ENCODE peak calls at places on chromosomes 16 and 17, in ten cellular contexts. H, N, U, E, T, S, X, O, D and V are unnamed samples.

GRCh38 chr16:29678691-29679267 is at the start of gene QPRT:
- DNase-seq in H (peak; percentile 90), N (peak; percentile 77), U (peak; percentile 85), E (peak; percentile 75), T (no peak), S (peak; percentile 22), X (peak; percentile 87), O (peak; percentile 71), D (peak; percentile 67), V (peak; percentile 96)

GRCh38 chr17:44637066-44637465 is 19.2 kb upstream of the MEIOC start:
- DNase-seq in H (no peak), N (no peak), U (no peak), E (no peak), T (no peak), S (no peak), X (no peak), O (no peak), D (no peak), V (no peak)

GRCh38 chr16:85385463-85386331 is 227.4 kb upstream of the GSE1 start:
- DNase-seq in H (peak; percentile 19), N (no peak), U (peak; percentile 50), E (peak; percentile 69), T (no peak), S (no peak), X (no peak), O (peak; percentile 59), D (peak; percentile 41), V (no peak)

GRCh38 chr17:9541718-9542117 is 33.9 kb downstream of the STX8 start:
- DNase-seq in H (no peak), N (no peak), U (no peak), E (no peak), T (no peak), S (no peak), X (no peak), O (no peak), D (no peak), V (no peak)

GRCh38 chr17:28718990-28719433 is 773 bp upstream of the RPL23A start:
- DNase-seq in H (no peak), N (no peak), U (no peak), E (no peak), T (no peak), S (no peak), X (no peak), O (no peak), D (no peak), V (no peak)

GRCh38 chr16:48003226-48003907 is 152.4 kb downstream of the ABCC12 start:
- DNase-seq in H (no peak), N (no peak), U (no peak), E (no peak), T (no peak), S (no peak), X (no peak), O (no peak), D (no peak), V (peak; percentile 74)

GRCh38 chr16:14101415-14101814 is 30.3 kb downstream of the MRTFB start:
- DNase-seq in H (no peak), N (no peak), U (no peak), E (no peak), T (no peak), S (no peak), X (peak; percentile 20), O (no peak), D (no peak), V (no peak)

GRCh38 chr17:2783310-2784030 is 12.8 kb upstream of the RAP1GAP2 start:
- DNase-seq in H (no peak), N (no peak), U (no peak), E (no peak), T (no peak), S (no peak), X (no peak), O (no peak), D (no peak), V (no peak)

GRCh38 chr17:7956208-7956965 is 24.4 kb downstream of the CNTROB start:
- DNase-seq in H (no peak), N (no peak), U (peak; percentile 86), E (peak; percentile 89), T (no peak), S (peak; percentile 12), X (peak; percentile 94), O (peak; percentile 74), D (peak; percentile 55), V (peak; percentile 67)

GRCh38 chr17:31490019-31490383 is 98.5 kb downstream of the RAB11FIP4 start:
- DNase-seq in H (no peak), N (no peak), U (no peak), E (no peak), T (no peak), S (no peak), X (no peak), O (no peak), D (no peak), V (no peak)

GRCh38 chr17:30483159-30483558 is 6.0 kb downstream of the GOSR1 start:
- DNase-seq in H (no peak), N (no peak), U (no peak), E (no peak), T (no peak), S (no peak), X (no peak), O (no peak), D (no peak), V (no peak)

DNA sequence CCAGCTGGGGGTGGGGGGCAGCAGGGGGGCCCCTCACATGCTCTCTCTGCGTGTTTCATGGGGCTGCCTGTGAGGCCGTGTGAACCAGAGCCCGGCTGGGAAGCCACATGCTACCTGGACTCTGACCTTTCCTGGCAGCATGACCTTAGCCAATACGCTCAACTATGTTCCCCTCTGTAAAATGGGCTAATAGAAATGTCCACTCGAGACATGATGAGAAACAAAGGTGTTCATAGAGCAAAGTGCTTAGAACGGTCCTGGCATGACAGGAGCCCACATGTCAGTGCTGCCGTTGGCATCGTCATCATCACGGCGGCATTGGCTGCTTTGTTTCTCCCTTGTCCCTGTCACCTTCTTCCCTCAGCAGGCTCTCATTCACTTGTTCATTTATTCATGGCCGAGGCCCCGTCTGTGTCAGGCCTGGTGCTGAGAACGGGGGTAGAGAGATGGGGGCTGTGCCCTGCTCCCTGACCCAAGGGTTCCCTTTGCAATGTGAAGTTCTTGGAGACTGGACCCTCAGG is 291.3 kb downstream of the SEC14L1 start:
- DNase-seq in H (no peak), N (no peak), U (no peak), E (no peak), T (no peak), S (no peak), X (no peak), O (no peak), D (no peak), V (no peak)
- H3K4me1 ChIP-seq in H (peaks cover 94% of the 10 kb centered on the region), N (no peaks in the 10 kb centered on the region), U (peaks cover 56% of the 10 kb centered on the region), E (peaks cover 100% of the 10 kb centered on the region), T (peaks cover 98% of the 10 kb centered on the region), S (peaks cover 75% of the 10 kb centered on the region), X (peaks cover 57% of the 10 kb centered on the region), O (peaks cover 83% of the 10 kb centered on the region), D (peaks cover 60% of the 10 kb centered on the region), V (peaks cover 17% of the 10 kb centered on the region)

GRCh38 chr16:64317601-64318000 is 804.3 kb downstream of the CDH11 start:
- DNase-seq in H (no peak), N (no peak), U (no peak), E (no peak), T (no peak), S (no peak), X (no peak), O (no peak), D (no peak), V (no peak)
- H3K4me3 ChIP-seq in H (no peak overlapping the region), N (no peak overlapping the region), U (no peak overlapping the region), E (no peak overlapping the region), T (no peak overlapping the region), S (no peak overlapping the region), X (no peak overlapping the region), O (no peak overlapping the region), D (no peak overlapping the region), V (no peak overlapping the region)

GRCh38 chr17:74212913-74213791 is at the start of gene TTYH2:
- DNase-seq in H (peak; percentile 93), N (peak; percentile 89), U (peak; percentile 95), E (peak; percentile 96), T (peak; percentile 88), S (peak; percentile 82), X (peak; percentile 93), O (peak; percentile 94), D (peak; percentile 91), V (peak; percentile 96)

GRCh38 chr17:74211929-74212261 is 1.5 kb upstream of the TTYH2 start:
- DNase-seq in H (no peak), N (no peak), U (no peak), E (no peak), T (no peak), S (no peak), X (no peak), O (no peak), D (no peak), V (no peak)

GRCh38 chr17:74211141-74211928 is 2.0 kb upstream of the TTYH2 start:
- DNase-seq in H (peak; percentile 54), N (no peak), U (peak; percentile 54), E (no peak), T (no peak), S (no peak), X (no peak), O (no peak), D (no peak), V (peak; percentile 94)

GRCh38 chr17:74213897-74214386 is 571 bp downstream of the TTYH2 start:
- DNase-seq in H (no peak), N (no peak), U (peak; percentile 82), E (peak; percentile 80), T (no peak), S (no peak), X (no peak), O (no peak), D (peak; percentile 77), V (peak; percentile 74)

GRCh38 chr17:74212262-74212912 is 984 bp upstream of the TTYH2 start:
- DNase-seq in H (peak; percentile 48), N (no peak), U (peak; percentile 74), E (peak; percentile 67), T (no peak), S (no peak), X (no peak), O (no peak), D (no peak), V (peak; percentile 88)
- H3K4me1 ChIP-seq in H (peaks cover 42% of the 10 kb centered on the region), N (no peaks in the 10 kb centered on the region), U (peaks cover 7% of the 10 kb centered on the region), E (peaks cover 48% of the 10 kb centered on the region), T (peaks cover 65% of the 10 kb centered on the region), S (peaks cover 13% of the 10 kb centered on the region), X (peaks cover 17% of the 10 kb centered on the region), O (peaks cover 36% of the 10 kb centered on the region), D (peaks cover 11% of the 10 kb centered on the region), V (peaks cover 14% of the 10 kb centered on the region)

GRCh38 chr17:50100480-50100883 is 5.3 kb downstream of the PDK2 start:
- DNase-seq in H (no peak), N (no peak), U (no peak), E (no peak), T (no peak), S (no peak), X (no peak), O (no peak), D (no peak), V (no peak)

GRCh38 chr17:50099003-50099402 is 3.9 kb downstream of the PDK2 start:
- DNase-seq in H (no peak), N (no peak), U (peak; percentile 13), E (no peak), T (no peak), S (no peak), X (no peak), O (no peak), D (no peak), V (no peak)

GRCh38 chr17:50102164-50102991 is 7.2 kb downstream of the PDK2 start:
- DNase-seq in H (peak; percentile 92), N (peak; percentile 96), U (peak; percentile 87), E (peak; percentile 90), T (peak; percentile 90), S (no peak), X (no peak), O (peak; percentile 91), D (no peak), V (no peak)

GRCh38 chr17:50101346-50102163 is 6.4 kb downstream of the PDK2 start:
- DNase-seq in H (peak; percentile 68), N (peak; percentile 90), U (peak; percentile 82), E (peak; percentile 81), T (peak; percentile 73), S (peak; percentile 26), X (peak; percentile 58), O (no peak), D (peak; percentile 91), V (peak; percentile 90)

GRCh38 chr17:50100921-50101345 is 5.8 kb downstream of the PDK2 start:
- DNase-seq in H (peak; percentile 51), N (no peak), U (no peak), E (no peak), T (no peak), S (peak; percentile 34), X (no peak), O (no peak), D (no peak), V (peak; percentile 88)
- H3K4me3 ChIP-seq in H (no peak overlapping the region), N (no peak overlapping the region), U (no peak overlapping the region), E (no peak overlapping the region), T (peak overlapping the region; percentile 20), S (no peak overlapping the region), X (no peak overlapping the region), O (no peak overlapping the region), D (no peak overlapping the region), V (no peak overlapping the region)